ENCODE peak calls at places on chromosome 13, in nine cellular contexts. M, E, L, T, Q, A, W, K and R are unnamed samples.

GRCh38 chr13:33070713-33071112 is 54.5 kb downstream of the KL start:
- DNase-seq in M (no peak), E (peak), L (no peak), T (no peak), Q (no peak), A (no peak), W (no peak), K (no peak), R (no peak)

GRCh38 chr13:45063261-45063870 is 56.9 kb upstream of the GTF2F2 start:
- DNase-seq in M (no peak), E (peak), L (no peak), T (no peak), Q (no peak), A (no peak), W (no peak), K (no peak), R (no peak)

GRCh38 chr13:46866150-46866549 is 30.7 kb downstream of the HTR2A start:
- DNase-seq in M (no peak), E (peak), L (peak), T (no peak), Q (peak), A (peak), W (no peak), K (no peak), R (no peak)

GRCh38 chr13:36453518-36453917 is 21.2 kb downstream of the CCNA1 start:
- DNase-seq in M (no peak), E (no peak), L (no peak), T (no peak), Q (no peak), A (no peak), W (no peak), K (no peak), R (no peak)

GRCh38 chr13:99281811-99282263 is 23.7 kb upstream of the GPR18 start:
- DNase-seq in M (peak), E (no peak), L (no peak), T (no peak), Q (no peak), A (peak), W (no peak), K (no peak), R (no peak)

GRCh38 chr13:26950546-26950945 is 190.0 kb upstream of the GPR12 start:
- DNase-seq in M (no peak), E (no peak), L (no peak), T (no peak), Q (no peak), A (no peak), W (no peak), K (no peak), R (no peak)

GRCh38 chr13:25732146-25732865 is 319.5 kb downstream of the SHISA2 start:
- DNase-seq in M (no peak), E (peak), L (no peak), T (no peak), Q (no peak), A (no peak), W (no peak), K (no peak), R (no peak)

GRCh38 chr13:35512271-35512920 is 35.9 kb upstream of the MAB21L1 start:
- DNase-seq in M (no peak), E (peak), L (peak), T (no peak), Q (no peak), A (no peak), W (no peak), K (no peak), R (no peak)

GRCh38 chr13:106520205-106521004 is 15.1 kb downstream of the EFNB2 start:
- DNase-seq in M (no peak), E (peak), L (no peak), T (no peak), Q (no peak), A (no peak), W (no peak), K (no peak), R (no peak)

GRCh38 chr13:21043898-21044297 is 17.5 kb downstream of the LATS2 start:
- DNase-seq in M (no peak), E (peak), L (no peak), T (no peak), Q (no peak), A (no peak), W (no peak), K (no peak), R (no peak)

GRCh38 chr13:68759617-68760016 is 1348.0 kb upstream of the ATXN8OS start:
- DNase-seq in M (no peak), E (no peak), L (no peak), T (no peak), Q (no peak), A (no peak), W (no peak), K (no peak), R (no peak)

GRCh38 chr13:51793570-51794273 is 10.2 kb downstream of the DHRS12 start:
- DNase-seq in M (no peak), E (peak), L (peak), T (no peak), Q (no peak), A (no peak), W (no peak), K (no peak), R (peak)

GRCh38 chr13:109698779-109699178 is 87.6 kb downstream of the IRS2 start:
- DNase-seq in M (no peak), E (peak), L (peak), T (no peak), Q (no peak), A (no peak), W (no peak), K (no peak), R (no peak)

GRCh38 chr13:95153647-95154405 is 147.4 kb downstream of the ABCC4 start:
- DNase-seq in M (no peak), E (peak), L (no peak), T (no peak), Q (no peak), A (no peak), W (no peak), K (no peak), R (no peak)